ENCODE peak calls at places on chromosomes 13 and 19, in four cellular contexts. Y is epithelial cell of esophagus, V is fibroblast of mammary gland, T is cardiac muscle cell. C is an unnamed sample.

GRCh38 chr13:41670873-41671443 is 213.6 kb downstream of the RGCC start:
- DNase-seq in V (no peak), T (no peak), Y (no peak), C (no peak)

GRCh38 chr13:36431204-36432105 is 840 bp upstream of the CCNA1 start:
- DNase-seq in Y (peak), V (no peak), T (peak), C (no peak)

GRCh38 chr19:51514866-51515481 is 13.4 kb upstream of the SIGLEC12 start:
- DNase-seq in V (peak), Y (peak), T (peak), C (peak)

GRCh38 chr19:46340051-46340659 is 6.7 kb upstream of the PPP5C start:
- DNase-seq in Y (no peak), T (no peak), V (no peak), C (no peak)

GRCh38 chr13:97030705-97031452 is 36.6 kb upstream of the OXGR1 start:
- DNase-seq in T (peak), Y (peak), V (peak), C (no peak)

GRCh38 chr13:109858319-109858718 is 71.9 kb upstream of the IRS2 start:
- DNase-seq in T (no peak), Y (peak), V (no peak), C (no peak)

GRCh38 chr13:98507060-98507797 is 69.7 kb downstream of the STK24 start:
- DNase-seq in V (peak), T (peak), Y (peak), C (no peak)

GRCh38 chr13:41273806-41274441 is 10.5 kb upstream of the MTRF1 start:
- DNase-seq in Y (no peak), T (no peak), V (no peak), C (no peak)

GRCh38 chr13:61935710-61936109 is 520.1 kb upstream of the PCDH20 start:
- DNase-seq in T (no peak), V (no peak), Y (no peak), C (no peak)

GRCh38 chr19:28296506-28296905 is 916.4 kb downstream of the UQCRFS1 start:
- DNase-seq in V (peak), Y (no peak), T (no peak), C (no peak)

GRCh38 chr13:112249644-112250610 is 126.2 kb upstream of the SPACA7 start:
- DNase-seq in V (no peak), T (no peak), Y (no peak), C (no peak)

GRCh38 chr13:95564091-95564490 is 11.6 kb downstream of the CLDN10 start:
- DNase-seq in Y (no peak), T (no peak), V (peak), C (no peak)

GRCh38 chr19:40604647-40605200 is 3.6 kb downstream of the LTBP4 start:
- DNase-seq in Y (peak), V (no peak), T (no peak), C (no peak)

GRCh38 chr13:84737671-84738070 is 855.4 kb upstream of the SLITRK1 start:
- DNase-seq in V (no peak), T (no peak), Y (no peak), C (no peak)

GRCh38 chr13:30713133-30713532 is 22.2 kb upstream of the ALOX5AP start:
- DNase-seq in V (no peak), T (no peak), Y (peak), C (no peak)

GRCh38 chr13:114000151-114001040 is 26.5 kb upstream of the C13orf46 start:
- DNase-seq in T (no peak), V (no peak), Y (no peak), C (no peak)

GRCh38 chr13:104522235-104523072 is 1456.2 kb upstream of the SLC10A2 start:
- DNase-seq in T (no peak), V (no peak), Y (no peak), C (no peak)

GRCh38 chr13:50760751-50761150 is 82.7 kb downstream of the DLEU7 start:
- DNase-seq in Y (no peak), V (no peak), T (no peak), C (no peak)

GRCh38 chr19:54388803-54389144 is 24.0 kb upstream of the LAIR1 start:
- DNase-seq in V (no peak), T (no peak), Y (no peak), C (no peak)

GRCh38 chr19:44689290-44690130 is 9.4 kb upstream of the CEACAM16 start:
- DNase-seq in Y (peak), T (peak), V (peak), C (peak)

GRCh38 chr19:40398417-40399056 is 8.6 kb upstream of the HIPK4 start:
- DNase-seq in Y (peak), V (no peak), T (peak), C (no peak)

GRCh38 chr13:32041429-32041828 is 9.9 kb downstream of the FRY start:
- DNase-seq in V (no peak), T (no peak), Y (no peak), C (peak)

GRCh38 chr19:3369337-3370213 is 3.2 kb downstream of the NFIC start:
- DNase-seq in Y (peak), V (peak), T (no peak), C (no peak)

GRCh38 chr19:55152017-55152416 is 3.0 kb upstream of the TNNT1 start:
- DNase-seq in T (no peak), Y (no peak), V (no peak), C (no peak)

GRCh38 chr13:78160793-78161192 is 242.2 kb upstream of the EDNRB start:
- DNase-seq in V (peak), Y (peak), T (no peak), C (no peak)

GRCh38 chr13:36706755-36707154 is 32.9 kb downstream of the SERTM1 start:
- DNase-seq in T (no peak), Y (no peak), V (peak), C (no peak)

GRCh38 chr19:46739290-46739771 is 6.5 kb upstream of the FKRP start:
- DNase-seq in T (peak), Y (no peak), V (no peak), C (no peak)

GRCh38 chr13:90168953-90169352 is 1178.5 kb upstream of the MIR17HG start:
- DNase-seq in Y (no peak), T (no peak), V (no peak), C (no peak)

GRCh38 chr19:46431824-46432223 is 3.1 kb upstream of the PNMA8C start:
- DNase-seq in T (peak), V (no peak), Y (no peak), C (no peak)

GRCh38 chr13:44573071-44573470 is 3.1 kb downstream of the TSC22D1 start:
- DNase-seq in T (no peak), V (no peak), Y (no peak), C (no peak)

GRCh38 chr13:44573790-44574465 is 2.2 kb downstream of the TSC22D1 start:
- DNase-seq in V (peak), Y (peak), T (peak), C (no peak)

GRCh38 chr13:44575741-44576395 is at the start of gene TSC22D1:
- DNase-seq in T (peak), V (peak), Y (peak), C (no peak)

GRCh38 chr13:44575035-44575434 is 1.1 kb downstream of the TSC22D1 start:
- DNase-seq in Y (peak), V (no peak), T (no peak), C (no peak)

DNA sequence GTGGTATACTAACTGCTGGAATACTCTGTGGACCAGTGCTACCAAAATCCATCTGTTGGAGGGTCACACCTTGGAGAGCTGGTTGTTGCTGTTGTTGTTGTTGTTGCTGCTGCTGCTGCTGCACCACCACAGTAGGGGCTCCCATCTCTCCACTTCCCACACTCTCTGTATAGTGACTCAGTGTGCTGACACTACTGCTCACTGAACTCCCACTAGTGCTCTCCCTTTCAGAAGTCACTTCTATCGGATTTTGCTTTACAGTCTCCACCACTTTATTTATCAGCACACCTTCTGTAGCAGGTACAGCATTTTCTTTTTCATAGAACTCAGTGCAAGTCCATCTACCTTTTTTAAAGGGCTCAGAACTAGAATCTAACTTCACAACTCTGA is 1.7 kb downstream of the TSC22D1 start:
- DNase-seq in Y (no peak), T (no peak), V (peak), C (no peak)
- H3K4me3 ChIP-seq in Y (no peak), T (no peak), V (peak), C (no peak)

DNA sequence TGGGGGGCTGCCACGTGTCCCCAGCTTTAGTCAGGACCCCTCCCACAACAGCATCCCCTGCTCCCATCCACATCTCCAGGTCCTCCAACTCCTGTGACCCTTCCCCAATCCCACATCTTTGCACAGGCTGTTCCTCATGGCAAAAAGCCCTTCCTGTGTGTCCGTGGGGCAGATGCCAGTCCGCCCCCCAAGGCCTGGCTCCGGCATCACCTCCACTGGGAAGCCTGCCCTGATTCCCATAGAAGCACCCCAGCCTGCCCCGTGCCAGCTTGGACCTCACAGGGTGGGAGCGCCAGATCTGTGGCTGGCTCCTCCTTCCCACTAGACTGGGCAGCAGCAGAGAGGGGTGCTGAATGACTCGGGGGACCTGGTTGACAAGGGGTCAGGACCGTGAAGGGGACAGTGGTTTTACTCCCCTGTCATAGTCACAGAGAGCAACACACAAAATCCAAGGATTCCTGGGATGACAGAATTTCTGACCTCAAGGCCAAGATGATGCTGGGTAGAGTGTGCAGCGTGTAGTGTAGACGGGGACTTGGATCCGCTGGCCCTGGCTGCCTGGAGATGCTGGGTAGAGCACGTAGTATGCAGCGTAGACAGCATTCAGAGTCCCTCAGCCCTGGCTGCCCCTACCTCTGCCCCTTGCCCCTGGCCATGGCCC is 13.3 kb downstream of the KLF2 start:
- DNase-seq in V (no peak), T (no peak), Y (no peak), C (no peak)
- H3K4me3 ChIP-seq in V (no peak), T (no peak), Y (no peak), C (no peak)

GRCh38 chr19:1468274-1469199 is 10.5 kb downstream of the C19orf25 start:
- DNase-seq in V (peak), Y (peak), T (peak), C (no peak)
- H3K4me3 ChIP-seq in V (no peak), Y (peak), T (peak), C (no peak)

GRCh38 chr19:35719402-35720162 is 1.8 kb downstream of the KMT2B start:
- DNase-seq in T (no peak), V (no peak), Y (no peak), C (no peak)
- H3K4me3 ChIP-seq in T (peak), V (peak), Y (peak), C (peak)

GRCh38 chr19:367561-367960 is 23.0 kb upstream of the MIER2 start:
- DNase-seq in V (no peak), T (no peak), Y (no peak), C (no peak)
- H3K4me3 ChIP-seq in V (no peak), T (no peak), Y (no peak), C (no peak)

DNA sequence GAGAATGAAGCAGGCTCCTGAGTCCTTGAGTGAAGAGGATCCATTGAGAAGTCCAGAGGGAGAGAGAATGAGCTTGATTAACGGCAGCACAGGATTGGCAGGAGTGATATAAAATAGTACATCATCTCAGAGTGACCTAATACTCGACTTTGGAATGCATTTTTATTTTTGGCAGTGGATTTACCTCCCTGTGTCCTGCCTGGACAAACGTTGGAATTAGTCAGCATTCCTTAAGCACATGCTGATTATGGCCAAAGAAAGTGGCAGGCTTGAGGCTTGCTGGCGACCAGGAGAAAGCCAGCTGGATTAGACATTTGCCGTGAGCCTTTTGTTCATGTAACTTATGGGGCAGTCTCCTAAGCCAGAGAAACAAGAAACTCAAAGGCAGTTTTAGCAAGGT is 22.9 kb downstream of the LRCH1 start:
- DNase-seq in Y (peak), T (peak), V (peak), C (no peak)
- H3K4me3 ChIP-seq in Y (no peak), T (no peak), V (no peak), C (peak)

GRCh38 chr19:35633727-35634440 is 5.0 kb downstream of the RBM42 start:
- DNase-seq in Y (no peak), T (no peak), V (no peak), C (no peak)

GRCh38 chr19:35639863-35640262 is 1.7 kb upstream of the ETV2 start:
- DNase-seq in T (no peak), Y (no peak), V (no peak), C (no peak)

GRCh38 chr19:35639321-35639639 is 2.3 kb upstream of the ETV2 start:
- DNase-seq in T (no peak), V (no peak), Y (no peak), C (no peak)

GRCh38 chr19:35636651-35637050 is 4.9 kb upstream of the ETV2 start:
- DNase-seq in V (no peak), T (no peak), Y (no peak), C (no peak)

GRCh38 chr19:35637165-35637564 is 4.4 kb upstream of the ETV2 start:
- DNase-seq in V (no peak), T (no peak), Y (no peak), C (no peak)
- H3K4me3 ChIP-seq in V (no peak), T (no peak), Y (no peak), C (no peak)

DNA sequence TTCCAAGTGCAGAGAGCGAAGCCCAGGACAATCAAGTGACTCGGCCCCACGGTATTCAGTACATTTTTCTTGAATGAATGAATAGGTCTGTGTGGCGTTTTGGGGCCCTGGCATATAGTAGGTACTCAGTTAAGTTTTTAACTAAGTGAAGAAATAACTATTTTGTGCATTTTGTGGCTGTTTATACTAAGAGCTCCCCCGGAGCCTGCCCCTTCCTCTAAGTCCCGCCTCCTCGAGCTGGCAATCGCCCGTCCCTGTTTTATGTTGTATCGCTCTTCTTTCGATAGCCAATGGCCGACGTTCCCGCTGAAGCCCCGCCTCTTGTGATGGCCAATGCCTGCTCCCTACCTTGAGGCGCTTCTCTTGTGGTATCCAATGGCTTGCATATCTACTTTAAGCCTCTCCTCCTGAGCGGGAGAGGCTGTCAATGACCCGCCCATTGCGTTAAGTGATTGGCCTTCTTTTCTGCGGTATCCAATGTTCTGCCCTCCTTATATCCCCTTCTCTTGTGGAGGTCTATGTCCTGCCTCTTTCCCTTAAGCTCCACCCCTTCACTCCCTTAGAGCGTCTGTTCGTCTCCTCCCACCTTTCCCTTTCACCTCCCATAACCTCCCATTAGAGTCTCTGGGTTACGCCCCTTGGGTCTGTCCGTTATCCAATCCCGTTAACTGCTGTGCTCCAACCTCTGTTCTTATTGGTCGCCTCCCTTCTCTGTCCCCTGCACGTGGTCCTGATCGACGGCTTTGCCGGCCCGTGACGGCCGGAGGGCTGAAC is 510 bp upstream of the HDGFL2 start:
- DNase-seq in Y (peak), V (peak), T (peak), C (peak)
- H3K4me3 ChIP-seq in Y (peak), V (peak), T (peak), C (peak)

C was measured in GM12864.